ENCODE peak calls at places on chromosomes 7 and 10, in nine cellular contexts. K is endodermal cell, J is pancreas, D is dorsolateral prefrontal cortex, S is mucosa of descending colon, H is Panc1, W is left lung, T is NB4, I is HCT116. A is an unnamed sample.

GRCh38 chr10:89392974-89393373 is 551 bp downstream of the IFIT1 start:
- DNase-seq in D (no peak), T (peak; percentile 90), K (no peak), S (no peak), J (no peak), W (no peak), I (no peak), H (no peak), A (peak; percentile 49)

GRCh38 chr7:76054129-76055120 is 6.5 kb downstream of the MDH2 start:
- DNase-seq in I (no peak), S (no peak), J (no peak), H (no peak), K (peak; percentile 55), T (peak; percentile 96), W (no peak), D (no peak), A (no peak)

GRCh38 chr7:80199072-80199471 is 64.4 kb downstream of the GNAI1 start:
- DNase-seq in I (no peak), K (no peak), T (no peak), W (no peak), J (no peak), H (no peak), S (no peak), D (no peak), A (no peak)

GRCh38 chr10:101284171-101285092 is 55.2 kb upstream of the LBX1 start:
- DNase-seq in T (no peak), J (no peak), W (no peak), S (no peak), I (no peak), D (no peak), K (peak; percentile 68), H (no peak), A (no peak)

GRCh38 chr10:1668347-1668746 is 69.0 kb downstream of the ADARB2 start:
- DNase-seq in K (no peak), S (no peak), T (no peak), W (no peak), D (no peak), I (no peak), J (no peak), H (no peak), A (no peak)

GRCh38 chr10:28354552-28354951 is 51.7 kb upstream of the MPP7 start:
- DNase-seq in W (no peak), I (no peak), J (no peak), S (no peak), D (no peak), K (no peak), H (no peak), T (no peak), A (no peak)

GRCh38 chr7:72538856-72539255 is 126.7 kb upstream of the CALN1 start:
- DNase-seq in S (no peak), W (no peak), K (no peak), H (no peak), I (peak; percentile 10), D (no peak), T (no peak), J (no peak), A (no peak)

GRCh38 chr10:43393606-43394360 is 15.2 kb downstream of the HNRNPF start:
- DNase-seq in S (no peak), D (no peak), K (no peak), J (no peak), W (peak; percentile 25), I (no peak), T (peak; percentile 54), H (no peak), A (no peak)

GRCh38 chr7:28957822-28958234 is 302 bp downstream of the TRIL start:
- DNase-seq in J (peak; percentile 15), K (peak; percentile 79), H (no peak), W (no peak), T (no peak), I (no peak), S (peak; percentile 52), D (no peak), A (no peak)

DNA sequence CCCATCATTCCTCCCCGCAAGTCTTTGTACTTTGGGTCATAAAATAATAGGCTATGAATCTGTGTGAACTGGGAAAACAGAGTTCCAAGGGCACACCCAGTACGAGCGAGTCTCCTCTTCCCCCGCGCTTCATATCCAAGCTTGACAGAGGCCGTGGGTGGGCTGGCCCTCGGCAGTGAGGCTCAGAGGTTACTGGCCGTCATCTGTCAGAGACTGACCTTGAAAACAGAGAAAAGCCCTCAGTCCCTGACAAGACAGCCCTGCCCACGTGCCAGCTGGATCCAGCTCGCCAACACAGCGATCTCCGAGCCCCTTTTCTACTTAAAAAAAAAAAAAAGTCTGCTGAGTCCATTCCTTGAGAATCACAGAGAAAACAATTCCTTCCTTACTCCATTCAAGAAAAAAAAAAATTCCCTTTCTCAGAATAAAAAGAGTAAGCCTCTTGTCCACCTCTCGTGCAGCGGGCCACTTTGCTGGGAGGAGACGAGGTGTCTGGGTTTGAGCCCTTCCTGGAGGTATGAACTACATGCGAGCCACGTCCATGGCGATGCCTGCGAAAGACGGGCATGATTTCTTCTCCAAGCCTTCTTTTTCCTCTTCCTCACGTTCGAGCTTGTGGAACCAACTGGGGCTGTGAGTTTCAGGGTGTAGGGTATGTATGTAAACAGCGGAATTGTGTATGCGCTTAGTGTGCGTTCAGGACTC is 755 bp upstream of the BICC1 start:
- DNase-seq in T (no peak), J (peak; percentile 23), I (no peak), W (no peak), D (no peak), S (peak; percentile 52), K (peak; percentile 53), H (no peak), A (no peak)
- H3K4me3 ChIP-seq in T (no peak overlapping the region), J (peak overlapping the region; percentile 9), I (no peak overlapping the region), W (peak overlapping the region; percentile 28), D (peak overlapping the region; percentile 70), S (no peak overlapping the region), K (peak overlapping the region; percentile 68), H (peak overlapping the region; percentile 29), A (peak overlapping the region; percentile 75)

GRCh38 chr10:87816163-87816841 is 1.7 kb downstream of the ATAD1 start:
- DNase-seq in J (no peak), K (no peak), H (no peak), T (peak; percentile 25), I (no peak), S (no peak), W (no peak), D (no peak), A (no peak)
- TF ChIP-seq CTCF in J (no peak), K (peak; percentile 66), H (peak; percentile 19), T (no peak), I (peak; percentile 21), S (no peak), W (no peak), D (no peak), A (no peak)

DNA sequence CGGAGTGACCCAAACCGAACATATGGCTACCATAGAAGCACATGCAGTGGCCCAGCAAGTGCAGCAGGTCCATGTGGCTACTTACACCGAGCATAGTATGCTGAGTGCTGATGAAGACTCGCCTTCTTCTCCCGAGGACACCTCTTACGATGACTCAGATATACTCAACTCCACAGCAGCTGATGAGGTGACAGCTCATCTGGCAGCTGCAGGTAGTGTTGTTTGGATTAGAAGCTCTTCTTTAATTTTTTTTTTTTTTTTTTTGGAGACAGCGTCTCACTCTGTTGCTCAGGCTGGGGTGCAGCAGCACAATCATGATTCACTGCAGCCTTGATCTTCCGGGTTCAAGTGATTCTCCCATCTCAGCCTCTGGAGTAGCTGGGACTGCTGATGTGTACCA is 45.8 kb downstream of the NRF1 start:
- DNase-seq in D (no peak), K (no peak), I (no peak), T (no peak), J (no peak), S (no peak), H (no peak), W (no peak), A (no peak)
- H3K4me3 ChIP-seq in D (no peak overlapping the region), K (no peak overlapping the region), I (no peak overlapping the region), T (no peak overlapping the region), J (no peak overlapping the region), S (no peak overlapping the region), H (no peak overlapping the region), W (no peak overlapping the region), A (no peak overlapping the region)

DNA sequence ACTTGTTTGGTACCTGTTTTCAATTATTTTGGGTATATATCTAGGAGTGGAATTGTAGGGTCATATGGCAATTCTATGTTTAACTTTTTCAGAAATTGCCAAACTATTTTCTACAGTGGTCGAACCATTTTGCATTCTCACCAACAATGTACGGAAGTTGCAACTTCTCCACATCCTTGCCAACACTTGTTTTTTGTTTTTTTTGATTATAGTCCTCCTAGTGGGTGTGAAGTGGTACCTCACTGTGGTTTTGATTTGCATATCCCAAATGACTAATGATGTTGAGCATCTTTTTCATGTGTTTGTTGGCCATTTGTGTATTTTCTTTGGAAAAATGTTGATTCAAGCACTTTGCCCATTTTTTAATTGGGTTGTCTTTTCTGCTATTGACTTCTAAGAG is 122.1 kb downstream of the RPS24 start:
- DNase-seq in K (no peak), D (no peak), S (no peak), W (no peak), J (no peak), I (no peak), T (no peak), H (no peak), A (no peak)
- TF ChIP-seq CTCF in K (peak; percentile 64), D (no peak), S (no peak), W (no peak), J (no peak), I (peak; percentile 8), T (no peak), H (no peak), A (no peak)

GRCh38 chr10:131973160-131973951 is 8.4 kb downstream of the BNIP3 start:
- DNase-seq in J (peak; percentile 56), H (no peak), T (no peak), S (no peak), I (no peak), W (no peak), D (no peak), K (no peak), A (no peak)
- H3K4me3 ChIP-seq in J (no peak overlapping the region), H (no peak overlapping the region), T (no peak overlapping the region), S (no peak overlapping the region), I (no peak overlapping the region), W (no peak overlapping the region), D (peak overlapping the region; percentile 23), K (no peak overlapping the region), A (no peak overlapping the region)

GRCh38 chr7:142323706-142324105 is 65.8 kb upstream of the PRSS58 start:
- DNase-seq in I (peak; percentile 36), J (peak; percentile 60), H (no peak), D (peak; percentile 68), T (peak; percentile 60), K (peak; percentile 96), W (no peak), S (no peak), A (no peak)
- TF ChIP-seq CTCF in I (peak; percentile 82), J (peak; percentile 32), H (peak; percentile 50), D (peak; percentile 57), T (peak; percentile 66), K (peak; percentile 87), W (no peak), S (no peak), A (peak; percentile 41)

GRCh38 chr7:157568071-157568784 is 231.4 kb downstream of the DNAJB6 start:
- DNase-seq in J (no peak), S (no peak), I (no peak), D (no peak), K (no peak), H (no peak), T (peak; percentile 54), W (peak; percentile 20), A (no peak)
- H3K4me3 ChIP-seq in J (peak overlapping the region; percentile 24), S (no peak overlapping the region), I (no peak overlapping the region), D (peak overlapping the region; percentile 80), K (no peak overlapping the region), H (no peak overlapping the region), T (peak overlapping the region; percentile 82), W (peak overlapping the region; percentile 47), A (peak overlapping the region; percentile 32)

GRCh38 chr7:83475403-83475802 is 173.5 kb downstream of the SEMA3E start:
- DNase-seq in K (peak; percentile 90), W (no peak), T (peak; percentile 19), H (no peak), D (no peak), I (peak; percentile 12), J (no peak), S (no peak), A (no peak)
- TF ChIP-seq CTCF in K (peak; percentile 79), W (no peak), T (peak; percentile 15), H (peak; percentile 45), D (no peak), I (peak; percentile 46), J (no peak), S (no peak), A (no peak)

A was measured in astrocyte of the cerebellum.